ENCODE peak calls at places on chromosome 14, in six cellular contexts. N, U, S, X, M and K are unnamed samples.
A peak's percentile ranks its signal among the peaks of the same experiment; 100 is the strongest.

GRCh38 chr14:84541008-84541407 is 988.9 kb upstream of the FLRT2 start:
- DNase-seq in N (no peak), U (no peak), S (no peak), X (no peak), M (no peak), K (no peak)

GRCh38 chr14:95248422-95248821 is 71.3 kb downstream of the CLMN start:
- DNase-seq in N (no peak), U (no peak), S (no peak), X (no peak), M (no peak), K (no peak)

GRCh38 chr14:72024043-72024407 is 91.8 kb downstream of the RGS6 start:
- DNase-seq in N (peak; percentile 81), U (peak; percentile 8), S (peak; percentile 19), X (peak; percentile 60), M (no peak), K (no peak)

GRCh38 chr14:56183631-56184157 is 65.5 kb downstream of the PELI2 start:
- DNase-seq in N (no peak), U (no peak), S (no peak), X (no peak), M (no peak), K (no peak)

GRCh38 chr14:57069702-57070101 is 199.0 kb downstream of the EXOC5 start:
- DNase-seq in N (no peak), U (no peak), S (no peak), X (no peak), M (no peak), K (no peak)

GRCh38 chr14:54567224-54567633 is 301 bp downstream of the SAMD4A start:
- DNase-seq in N (no peak), U (peak; percentile 34), S (peak; percentile 39), X (no peak), M (no peak), K (no peak)

GRCh38 chr14:53810221-53810620 is 146.4 kb downstream of the BMP4 start:
- DNase-seq in N (no peak), U (no peak), S (no peak), X (no peak), M (no peak), K (no peak)

GRCh38 chr14:24116111-24116809 is 1.5 kb upstream of the NRL start:
- DNase-seq in N (no peak), U (no peak), S (no peak), X (no peak), M (no peak), K (no peak)

GRCh38 chr14:95018845-95019244 is 138.5 kb downstream of the DICER1 start:
- DNase-seq in N (no peak), U (no peak), S (no peak), X (no peak), M (no peak), K (no peak)

GRCh38 chr14:35446450-35446849 is 41.9 kb upstream of the NFKBIA start:
- DNase-seq in N (no peak), U (no peak), S (no peak), X (no peak), M (no peak), K (no peak)

GRCh38 chr14:103207038-103207403 is 83.8 kb downstream of the TNFAIP2 start:
- DNase-seq in N (no peak), U (peak; percentile 68), S (peak; percentile 85), X (no peak), M (peak; percentile 76), K (peak; percentile 14)

GRCh38 chr14:67514650-67515385 is 18.3 kb upstream of the PLEKHH1 start:
- DNase-seq in N (peak; percentile 41), U (peak; percentile 62), S (peak; percentile 46), X (no peak), M (no peak), K (no peak)

GRCh38 chr14:69355955-69356321 is 42.2 kb downstream of the ERH start:
- DNase-seq in N (no peak), U (no peak), S (no peak), X (no peak), M (peak; percentile 40), K (peak; percentile 47)

GRCh38 chr14:59870277-59871165 is at the start of gene RTN1:
- DNase-seq in N (peak; percentile 51), U (peak; percentile 25), S (peak; percentile 41), X (no peak), M (peak; percentile 35), K (no peak)

GRCh38 chr14:67583711-67584644 is 16.1 kb downstream of the PIGH start:
- DNase-seq in N (peak; percentile 67), U (peak; percentile 41), S (no peak), X (peak; percentile 59), M (no peak), K (peak; percentile 43)

GRCh38 chr14:51828017-51828797 is 32.2 kb upstream of the GNG2 start:
- DNase-seq in N (peak; percentile 77), U (peak; percentile 34), S (peak; percentile 25), X (peak; percentile 93), M (no peak), K (peak; percentile 72)

GRCh38 chr14:33728010-33728498 is 222.8 kb downstream of the EGLN3 start:
- DNase-seq in N (no peak), U (no peak), S (no peak), X (no peak), M (no peak), K (no peak)

GRCh38 chr14:101903111-101903561 is 61.2 kb upstream of the DYNC1H1 start:
- DNase-seq in N (no peak), U (no peak), S (peak; percentile 79), X (no peak), M (no peak), K (no peak)

GRCh38 chr14:32426596-32427408 is 97.7 kb downstream of the AKAP6 start:
- DNase-seq in N (no peak), U (no peak), S (no peak), X (no peak), M (no peak), K (no peak)

GRCh38 chr14:56293506-56293905 is 175.3 kb downstream of the PELI2 start:
- DNase-seq in N (no peak), U (no peak), S (no peak), X (no peak), M (no peak), K (no peak)

GRCh38 chr14:55600784-55601561 is 21.0 kb downstream of the KTN1 start:
- DNase-seq in N (no peak), U (no peak), S (no peak), X (no peak), M (no peak), K (peak; percentile 60)

GRCh38 chr14:49405291-49405690 is 180.9 kb downstream of the RPS29 start:
- DNase-seq in N (no peak), U (no peak), S (no peak), X (no peak), M (no peak), K (peak; percentile 1)

GRCh38 chr14:55813635-55814034 is 233.6 kb downstream of the KTN1 start:
- DNase-seq in N (no peak), U (no peak), S (no peak), X (no peak), M (no peak), K (no peak)

GRCh38 chr14:55927059-55927458 is 191.2 kb upstream of the PELI2 start:
- DNase-seq in N (no peak), U (peak; percentile 23), S (no peak), X (no peak), M (no peak), K (no peak)

GRCh38 chr14:36757730-36758286 is 96.1 kb downstream of the PAX9 start:
- DNase-seq in N (no peak), U (no peak), S (no peak), X (no peak), M (no peak), K (no peak)

GRCh38 chr14:21521526-21521925 is 4.6 kb downstream of the SALL2 start:
- DNase-seq in N (no peak), U (no peak), S (no peak), X (no peak), M (no peak), K (peak; percentile 30)

GRCh38 chr14:85867450-85867849 is 337.5 kb downstream of the FLRT2 start:
- DNase-seq in N (no peak), U (no peak), S (no peak), X (no peak), M (no peak), K (no peak)
- TF ChIP-seq CTCF in N (no peak), U (no peak), S (no peak), X (no peak), M (no peak), K (peak; percentile 40)

DNA sequence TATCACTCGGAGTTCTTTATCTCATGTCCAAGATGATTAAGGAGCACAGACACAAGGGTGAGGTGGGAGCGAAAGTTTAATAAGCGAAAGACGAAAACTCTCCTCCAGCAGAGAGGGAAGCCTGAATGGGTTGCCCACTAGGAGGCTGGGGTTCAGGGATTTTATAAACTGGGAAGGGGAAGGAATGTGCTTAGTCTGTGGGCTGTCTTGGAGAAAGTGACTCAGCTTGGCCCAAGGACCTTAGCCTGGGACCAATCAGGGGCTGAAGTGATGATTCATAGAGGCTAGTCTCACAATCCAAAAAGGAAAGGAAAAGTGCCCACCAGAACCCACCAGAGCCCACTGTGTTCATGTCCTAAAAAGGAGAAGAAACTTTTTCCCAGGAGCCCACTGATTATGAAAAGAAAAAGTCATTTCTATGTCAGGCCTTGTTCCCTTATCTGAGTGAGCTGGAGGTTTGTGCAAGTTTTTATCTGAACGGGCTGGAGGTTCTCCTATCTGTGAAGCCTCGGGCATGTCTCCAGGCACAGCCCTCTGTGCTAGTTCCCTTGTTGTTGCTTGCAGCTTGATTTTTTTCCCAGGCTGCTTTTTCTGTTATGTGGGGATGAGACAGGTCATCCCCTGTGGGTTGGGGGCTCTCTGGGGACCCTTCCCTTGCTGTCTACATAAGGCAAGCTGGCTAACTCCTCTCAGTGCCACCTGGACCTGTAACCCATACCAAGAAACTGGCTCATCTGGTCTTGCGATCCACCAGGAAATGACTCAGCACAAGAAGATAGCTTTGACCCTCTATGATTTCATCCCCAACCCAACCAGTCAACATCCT is 8.3 kb upstream of the GOLGA5 start:
- DNase-seq in N (no peak), U (no peak), S (peak; percentile 47), X (no peak), M (no peak), K (peak; percentile 78)
- TF ChIP-seq CTCF in N (no peak), U (no peak), S (no peak), X (no peak), M (no peak), K (peak; percentile 53)

DNA sequence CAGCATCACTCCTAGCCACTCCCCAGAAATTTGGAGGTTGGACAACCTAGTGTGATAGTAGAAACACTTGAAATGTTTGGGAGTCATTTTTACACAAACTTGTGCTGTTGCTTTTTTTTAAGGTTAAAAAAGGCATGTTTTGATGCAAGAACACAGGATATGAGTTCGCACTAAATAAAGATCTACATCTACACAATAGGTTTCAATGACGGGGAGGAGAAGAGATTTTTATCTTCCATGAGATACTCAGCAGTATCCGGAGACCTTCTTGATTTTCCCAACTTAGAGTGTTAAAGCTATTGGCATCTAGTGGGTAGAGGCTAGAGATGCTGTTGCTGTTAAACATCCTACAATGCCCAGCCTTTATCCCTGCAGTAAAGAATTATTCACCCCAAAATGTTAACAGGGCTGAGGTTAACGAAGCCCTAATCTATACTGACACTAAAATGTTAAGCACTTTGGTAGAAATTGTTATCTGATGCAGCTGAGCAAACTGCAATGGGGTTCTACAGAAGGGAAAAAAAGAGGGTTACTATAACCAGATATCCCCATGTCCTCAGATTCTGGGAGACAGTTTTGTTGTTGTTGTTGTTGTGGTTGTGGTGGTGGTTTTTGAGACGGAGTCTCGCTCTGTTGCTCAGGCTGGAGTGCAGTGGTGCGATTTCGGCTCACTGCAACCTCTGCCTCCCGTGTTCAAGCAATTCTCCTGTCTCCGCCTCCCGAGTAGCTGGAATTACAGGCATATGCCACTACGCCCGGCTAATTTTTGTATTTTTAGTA is 14.0 kb upstream of the PCNX1 start:
- DNase-seq in N (no peak), U (no peak), S (no peak), X (no peak), M (no peak), K (no peak)
- TF ChIP-seq CTCF in N (no peak), U (no peak), S (no peak), X (no peak), M (no peak), K (no peak)

GRCh38 chr14:100641274-100641860 is 54.1 kb upstream of the BEGAIN start:
- DNase-seq in N (no peak), U (peak; percentile 30), S (no peak), X (no peak), M (no peak), K (no peak)
- TF ChIP-seq CTCF in N (no peak), U (no peak), S (no peak), X (no peak), M (no peak), K (no peak)